ENCODE peak calls at places on chromosomes 5 and 9, in seven cellular contexts. One of them, this sample, is unnamed.

GRCh38 chr9:93114169-93114983 is 18.4 kb downstream of the CARD19 start:
- DNase-seq in sigmoid colon: peak
- DNase-seq in heart right ventricle: no peak
- DNase-seq in caudate nucleus: no peak
- DNase-seq in RWPE1: no peak
- DNase-seq in CD8-positive, alpha-beta memory T cell: no peak
- DNase-seq in adrenal gland: peak
- DNase-seq in this sample: no peak

GRCh38 chr5:14628346-14628745 is 36.2 kb upstream of the OTULIN start:
- DNase-seq in CD8-positive, alpha-beta memory T cell: peak
- DNase-seq in heart right ventricle: no peak
- DNase-seq in RWPE1: peak
- DNase-seq in sigmoid colon: no peak
- DNase-seq in adrenal gland: peak
- DNase-seq in caudate nucleus: no peak
- DNase-seq in this sample: no peak

GRCh38 chr9:129557192-129558036 is 63.5 kb downstream of the C9orf50 start:
- DNase-seq in CD8-positive, alpha-beta memory T cell: no peak
- DNase-seq in caudate nucleus: no peak
- DNase-seq in adrenal gland: no peak
- DNase-seq in RWPE1: no peak
- DNase-seq in sigmoid colon: no peak
- DNase-seq in heart right ventricle: no peak
- DNase-seq in this sample: no peak

GRCh38 chr5:30804739-30805313 is 388.7 kb upstream of the CDH6 start:
- DNase-seq in adrenal gland: no peak
- DNase-seq in caudate nucleus: no peak
- DNase-seq in CD8-positive, alpha-beta memory T cell: no peak
- DNase-seq in sigmoid colon: no peak
- DNase-seq in heart right ventricle: no peak
- DNase-seq in RWPE1: no peak
- DNase-seq in this sample: no peak

GRCh38 chr9:8329561-8330283 is 530.1 kb upstream of the DMAC1 start:
- DNase-seq in adrenal gland: no peak
- DNase-seq in RWPE1: no peak
- DNase-seq in CD8-positive, alpha-beta memory T cell: no peak
- DNase-seq in caudate nucleus: no peak
- DNase-seq in sigmoid colon: no peak
- DNase-seq in heart right ventricle: no peak
- DNase-seq in this sample: no peak

GRCh38 chr9:86856259-86856658 is 91.0 kb downstream of the GAS1 start:
- DNase-seq in heart right ventricle: no peak
- DNase-seq in CD8-positive, alpha-beta memory T cell: no peak
- DNase-seq in adrenal gland: no peak
- DNase-seq in RWPE1: no peak
- DNase-seq in sigmoid colon: no peak
- DNase-seq in caudate nucleus: no peak
- DNase-seq in this sample: no peak

GRCh38 chr9:129962889-129963703 is 79.9 kb downstream of the FNBP1 start:
- DNase-seq in sigmoid colon: peak
- DNase-seq in CD8-positive, alpha-beta memory T cell: peak
- DNase-seq in adrenal gland: peak
- DNase-seq in caudate nucleus: no peak
- DNase-seq in heart right ventricle: no peak
- DNase-seq in RWPE1: peak
- DNase-seq in this sample: no peak

GRCh38 chr9:126009047-126009446 is 261.9 kb downstream of the PBX3 start:
- DNase-seq in CD8-positive, alpha-beta memory T cell: no peak
- DNase-seq in adrenal gland: no peak
- DNase-seq in sigmoid colon: no peak
- DNase-seq in caudate nucleus: no peak
- DNase-seq in heart right ventricle: no peak
- DNase-seq in RWPE1: no peak
- DNase-seq in this sample: no peak

GRCh38 chr5:137696481-137696880 is 39.4 kb downstream of the KLHL3 start:
- DNase-seq in CD8-positive, alpha-beta memory T cell: no peak
- DNase-seq in RWPE1: no peak
- DNase-seq in sigmoid colon: no peak
- DNase-seq in heart right ventricle: no peak
- DNase-seq in adrenal gland: peak
- DNase-seq in caudate nucleus: no peak
- DNase-seq in this sample: no peak

GRCh38 chr9:113988951-113989780 is 88.9 kb downstream of the AMBP start:
- DNase-seq in sigmoid colon: peak
- DNase-seq in heart right ventricle: peak
- DNase-seq in CD8-positive, alpha-beta memory T cell: no peak
- DNase-seq in RWPE1: no peak
- DNase-seq in adrenal gland: no peak
- DNase-seq in caudate nucleus: no peak
- DNase-seq in this sample: no peak

GRCh38 chr5:94440015-94440414 is 178.4 kb downstream of the KIAA0825 start:
- DNase-seq in heart right ventricle: no peak
- DNase-seq in sigmoid colon: no peak
- DNase-seq in adrenal gland: no peak
- DNase-seq in caudate nucleus: no peak
- DNase-seq in RWPE1: no peak
- DNase-seq in CD8-positive, alpha-beta memory T cell: no peak
- DNase-seq in this sample: no peak

GRCh38 chr5:122458278-122458872 is 146.3 kb downstream of the SNCAIP start:
- DNase-seq in RWPE1: peak
- DNase-seq in caudate nucleus: no peak
- DNase-seq in adrenal gland: no peak
- DNase-seq in heart right ventricle: no peak
- DNase-seq in sigmoid colon: no peak
- DNase-seq in CD8-positive, alpha-beta memory T cell: no peak
- DNase-seq in this sample: no peak

GRCh38 chr5:116681334-116682013 is 106.9 kb upstream of the SEMA6A start:
- DNase-seq in caudate nucleus: no peak
- DNase-seq in CD8-positive, alpha-beta memory T cell: no peak
- DNase-seq in adrenal gland: no peak
- DNase-seq in heart right ventricle: no peak
- DNase-seq in RWPE1: no peak
- DNase-seq in sigmoid colon: no peak
- DNase-seq in this sample: no peak

GRCh38 chr5:137730331-137730730 is 5.6 kb downstream of the KLHL3 start:
- DNase-seq in CD8-positive, alpha-beta memory T cell: no peak
- DNase-seq in caudate nucleus: no peak
- DNase-seq in sigmoid colon: no peak
- DNase-seq in adrenal gland: no peak
- DNase-seq in RWPE1: peak
- DNase-seq in heart right ventricle: no peak
- DNase-seq in this sample: peak

GRCh38 chr9:18606831-18607230 is 132.9 kb downstream of the ADAMTSL1 start:
- DNase-seq in adrenal gland: no peak
- DNase-seq in caudate nucleus: no peak
- DNase-seq in heart right ventricle: no peak
- DNase-seq in CD8-positive, alpha-beta memory T cell: no peak
- DNase-seq in sigmoid colon: no peak
- DNase-seq in RWPE1: no peak
- DNase-seq in this sample: no peak

GRCh38 chr5:113172231-113172826 is 195.7 kb downstream of the DCP2 start:
- DNase-seq in heart right ventricle: no peak
- DNase-seq in sigmoid colon: no peak
- DNase-seq in RWPE1: no peak
- DNase-seq in caudate nucleus: no peak
- DNase-seq in CD8-positive, alpha-beta memory T cell: no peak
- DNase-seq in adrenal gland: no peak
- DNase-seq in this sample: no peak

GRCh38 chr5:5156461-5157082 is 16.4 kb downstream of the ADAMTS16 start:
- DNase-seq in sigmoid colon: no peak
- DNase-seq in RWPE1: no peak
- DNase-seq in adrenal gland: no peak
- DNase-seq in heart right ventricle: no peak
- DNase-seq in CD8-positive, alpha-beta memory T cell: no peak
- DNase-seq in caudate nucleus: no peak
- DNase-seq in this sample: no peak

GRCh38 chr9:7510209-7510608 is 289.4 kb downstream of the DMAC1 start:
- DNase-seq in CD8-positive, alpha-beta memory T cell: no peak
- DNase-seq in heart right ventricle: no peak
- DNase-seq in caudate nucleus: no peak
- DNase-seq in RWPE1: no peak
- DNase-seq in adrenal gland: no peak
- DNase-seq in sigmoid colon: no peak
- DNase-seq in this sample: no peak

GRCh38 chr5:127014573-127014972 is 15.8 kb downstream of the MARCHF3 start:
- DNase-seq in RWPE1: no peak
- DNase-seq in adrenal gland: no peak
- DNase-seq in caudate nucleus: no peak
- DNase-seq in sigmoid colon: no peak
- DNase-seq in heart right ventricle: no peak
- DNase-seq in CD8-positive, alpha-beta memory T cell: no peak
- DNase-seq in this sample: no peak

DNA sequence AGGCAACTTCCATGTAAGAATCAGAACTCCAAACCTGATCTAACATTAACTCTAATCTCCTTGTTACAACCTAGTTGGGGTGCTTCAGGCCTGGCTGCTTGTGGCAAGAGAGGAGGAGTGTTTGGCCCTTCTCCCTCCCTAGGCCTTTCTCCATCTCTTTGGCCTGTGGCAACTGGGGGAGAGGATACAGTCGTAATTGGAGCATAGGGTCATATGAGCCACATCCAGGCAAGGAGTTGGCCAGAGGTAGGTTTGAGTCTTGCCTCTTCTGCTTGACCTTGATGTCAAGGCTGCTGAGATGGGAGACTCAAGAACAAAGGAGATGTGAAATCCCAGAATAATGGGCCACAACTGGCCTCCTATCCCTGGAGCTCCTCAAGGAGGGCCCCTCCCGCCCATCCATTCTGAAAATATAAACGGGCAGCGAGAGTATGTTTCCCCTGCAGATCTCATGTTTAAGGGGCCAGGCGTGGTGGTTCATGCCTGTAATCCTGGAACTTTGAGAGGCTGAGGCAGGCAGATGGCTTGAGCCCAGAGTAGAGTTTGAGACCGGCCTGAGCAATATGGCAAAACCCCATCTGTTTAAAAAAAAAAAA is 59.3 kb upstream of the ANGPTL2 start:
- DNase-seq in adrenal gland: no peak
- DNase-seq in caudate nucleus: no peak
- DNase-seq in heart right ventricle: no peak
- DNase-seq in sigmoid colon: peak
- DNase-seq in CD8-positive, alpha-beta memory T cell: no peak
- DNase-seq in RWPE1: no peak
- DNase-seq in this sample: no peak
- H3K27ac ChIP-seq in adrenal gland: no peak
- H3K27ac ChIP-seq in caudate nucleus: no peak
- H3K27ac ChIP-seq in heart right ventricle: no peak
- H3K27ac ChIP-seq in sigmoid colon: no peak
- H3K27ac ChIP-seq in CD8-positive, alpha-beta memory T cell: no peak
- H3K27ac ChIP-seq in RWPE1: no peak
- H3K27ac ChIP-seq in this sample: no peak

DNA sequence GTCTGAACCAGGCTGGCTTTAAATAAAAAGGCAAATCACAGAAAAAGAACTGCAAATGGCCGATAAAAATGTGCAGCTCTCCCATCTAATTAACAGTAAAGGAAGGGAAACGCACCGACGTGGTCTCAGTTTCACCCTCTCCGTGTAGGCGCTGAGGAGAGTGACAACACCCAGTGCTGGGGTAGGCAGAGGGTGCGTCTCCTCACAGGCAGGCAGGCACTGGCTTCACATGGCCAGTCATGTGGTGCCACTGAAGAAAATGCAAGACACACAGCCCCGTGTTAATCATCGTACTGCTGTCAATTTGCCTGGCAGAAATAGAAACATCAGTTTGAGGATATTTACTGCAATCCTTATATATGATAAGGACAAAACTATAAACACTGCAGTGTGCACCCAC is 178.4 kb downstream of the FANCC start:
- DNase-seq in caudate nucleus: no peak
- DNase-seq in adrenal gland: no peak
- DNase-seq in RWPE1: no peak
- DNase-seq in heart right ventricle: no peak
- DNase-seq in sigmoid colon: peak
- DNase-seq in CD8-positive, alpha-beta memory T cell: no peak
- DNase-seq in this sample: no peak
- H3K27ac ChIP-seq in caudate nucleus: no peak
- H3K27ac ChIP-seq in adrenal gland: no peak
- H3K27ac ChIP-seq in RWPE1: no peak
- H3K27ac ChIP-seq in heart right ventricle: no peak
- H3K27ac ChIP-seq in sigmoid colon: no peak
- H3K27ac ChIP-seq in CD8-positive, alpha-beta memory T cell: no peak
- H3K27ac ChIP-seq in this sample: no peak

GRCh38 chr5:151667083-151667482 is 19.6 kb downstream of the SPARC start:
- DNase-seq in sigmoid colon: no peak
- DNase-seq in caudate nucleus: no peak
- DNase-seq in heart right ventricle: no peak
- DNase-seq in RWPE1: no peak
- DNase-seq in CD8-positive, alpha-beta memory T cell: no peak
- DNase-seq in adrenal gland: no peak
- DNase-seq in this sample: no peak
- H3K27ac ChIP-seq in sigmoid colon: peak
- H3K27ac ChIP-seq in caudate nucleus: no peak
- H3K27ac ChIP-seq in heart right ventricle: peak
- H3K27ac ChIP-seq in RWPE1: peak
- H3K27ac ChIP-seq in CD8-positive, alpha-beta memory T cell: no peak
- H3K27ac ChIP-seq in adrenal gland: no peak
- H3K27ac ChIP-seq in this sample: no peak

GRCh38 chr5:144644317-144644716 is 473.6 kb downstream of the KCTD16 start:
- DNase-seq in heart right ventricle: no peak
- DNase-seq in CD8-positive, alpha-beta memory T cell: no peak
- DNase-seq in caudate nucleus: no peak
- DNase-seq in sigmoid colon: no peak
- DNase-seq in adrenal gland: no peak
- DNase-seq in RWPE1: no peak
- DNase-seq in this sample: no peak
- H3K27ac ChIP-seq in heart right ventricle: no peak
- H3K27ac ChIP-seq in CD8-positive, alpha-beta memory T cell: no peak
- H3K27ac ChIP-seq in caudate nucleus: no peak
- H3K27ac ChIP-seq in sigmoid colon: no peak
- H3K27ac ChIP-seq in adrenal gland: no peak
- H3K27ac ChIP-seq in RWPE1: no peak
- H3K27ac ChIP-seq in this sample: no peak

GRCh38 chr5:151751593-151751992 is 6.8 kb downstream of the ATOX1 start:
- DNase-seq in sigmoid colon: no peak
- DNase-seq in caudate nucleus: no peak
- DNase-seq in adrenal gland: no peak
- DNase-seq in RWPE1: no peak
- DNase-seq in heart right ventricle: no peak
- DNase-seq in CD8-positive, alpha-beta memory T cell: no peak
- DNase-seq in this sample: no peak

GRCh38 chr5:151758430-151759241 is at the start of gene ATOX1:
- DNase-seq in CD8-positive, alpha-beta memory T cell: peak
- DNase-seq in sigmoid colon: peak
- DNase-seq in adrenal gland: peak
- DNase-seq in heart right ventricle: peak
- DNase-seq in caudate nucleus: peak
- DNase-seq in RWPE1: peak
- DNase-seq in this sample: no peak

GRCh38 chr5:151758141-151758429 is 346 bp downstream of the ATOX1 start:
- DNase-seq in heart right ventricle: no peak
- DNase-seq in adrenal gland: no peak
- DNase-seq in CD8-positive, alpha-beta memory T cell: no peak
- DNase-seq in caudate nucleus: no peak
- DNase-seq in sigmoid colon: peak
- DNase-seq in RWPE1: no peak
- DNase-seq in this sample: no peak

GRCh38 chr5:151757233-151758140 is 944 bp downstream of the ATOX1 start:
- DNase-seq in CD8-positive, alpha-beta memory T cell: no peak
- DNase-seq in adrenal gland: no peak
- DNase-seq in heart right ventricle: no peak
- DNase-seq in RWPE1: peak
- DNase-seq in caudate nucleus: no peak
- DNase-seq in sigmoid colon: no peak
- DNase-seq in this sample: no peak

GRCh38 chr5:151755383-151755782 is 3.0 kb downstream of the ATOX1 start:
- DNase-seq in adrenal gland: no peak
- DNase-seq in CD8-positive, alpha-beta memory T cell: no peak
- DNase-seq in RWPE1: no peak
- DNase-seq in heart right ventricle: no peak
- DNase-seq in sigmoid colon: no peak
- DNase-seq in caudate nucleus: no peak
- DNase-seq in this sample: no peak
- H3K27ac ChIP-seq in adrenal gland: no peak
- H3K27ac ChIP-seq in CD8-positive, alpha-beta memory T cell: no peak
- H3K27ac ChIP-seq in RWPE1: no peak
- H3K27ac ChIP-seq in heart right ventricle: no peak
- H3K27ac ChIP-seq in sigmoid colon: no peak
- H3K27ac ChIP-seq in caudate nucleus: no peak
- H3K27ac ChIP-seq in this sample: no peak